ENCODE peak calls at places on chromosomes 3 and 15, in four cellular contexts. I, U, M and Q are unnamed samples.

GRCh38 chr3:109316162-109316730 is at the start of gene DPPA2:
- DNase-seq in I (no peak), U (no peak), M (no peak), Q (no peak)

GRCh38 chr3:32326791-32327190 is 64.9 kb upstream of the CMTM7 start:
- DNase-seq in I (no peak), U (no peak), M (no peak), Q (no peak)

GRCh38 chr15:38593523-38593922 is 28.9 kb upstream of the RASGRP1 start:
- DNase-seq in I (no peak), U (no peak), M (peak), Q (no peak)

GRCh38 chr15:67807141-67807540 is 18.2 kb upstream of the SKOR1 start:
- DNase-seq in I (no peak), U (no peak), M (no peak), Q (no peak)

GRCh38 chr3:99084825-99085224 is 183.3 kb upstream of the DCBLD2 start:
- DNase-seq in I (no peak), U (no peak), M (peak), Q (no peak)

GRCh38 chr3:128341659-128342395 is 124.9 kb downstream of the DNAJB8 start:
- DNase-seq in I (no peak), U (no peak), M (no peak), Q (no peak)

GRCh38 chr3:71245052-71245488 is 338.5 kb downstream of the FOXP1 start:
- DNase-seq in I (no peak), U (no peak), M (peak), Q (no peak)

GRCh38 chr15:40048155-40048792 is 9.3 kb upstream of the SRP14 start:
- DNase-seq in I (no peak), U (no peak), M (no peak), Q (no peak)

GRCh38 chr15:65525622-65526021 is 4.6 kb upstream of the HACD3 start:
- DNase-seq in I (no peak), U (peak), M (peak), Q (no peak)

GRCh38 chr3:31064021-31064420 is 169.6 kb upstream of the GADL1 start:
- DNase-seq in I (no peak), U (no peak), M (peak), Q (no peak)

GRCh38 chr15:58081891-58082290 is 16.4 kb upstream of the ALDH1A2 start:
- DNase-seq in I (no peak), U (no peak), M (no peak), Q (no peak)

GRCh38 chr15:60804986-60805949 is 326.3 kb upstream of the ICE2 start:
- DNase-seq in I (no peak), U (peak), M (peak), Q (no peak)

GRCh38 chr15:66893294-66893693 is 172.1 kb upstream of the SMAD3 start:
- DNase-seq in I (no peak), U (no peak), M (no peak), Q (no peak)

GRCh38 chr3:197912770-197913476 is 37.1 kb upstream of the RPL35A start:
- DNase-seq in I (no peak), U (no peak), M (no peak), Q (no peak)

GRCh38 chr3:52006017-52006819 is 10.5 kb upstream of the RPL29 start:
- DNase-seq in I (no peak), U (no peak), M (no peak), Q (no peak)

GRCh38 chr3:196974661-196975060 is 6.0 kb upstream of the PIGZ start:
- DNase-seq in I (no peak), U (no peak), M (no peak), Q (no peak)

GRCh38 chr3:191330309-191330712 is at the start of gene UTS2B:
- DNase-seq in I (no peak), U (peak), M (peak), Q (no peak)

GRCh38 chr3:11832964-11833621 is 13.6 kb downstream of the TAMM41 start:
- DNase-seq in I (no peak), U (no peak), M (no peak), Q (peak)